ENCODE peak calls at places on chromosomes 3 and 15, in four cellular contexts. J, H, C and S are unnamed samples.

GRCh38 chr3:194577985-194578905 is 55.0 kb downstream of the TMEM44 start:
- DNase-seq in J (peak), H (peak), C (no peak), S (peak)

GRCh38 chr3:26596325-26596724 is 26.2 kb upstream of the LRRC3B start:
- DNase-seq in J (no peak), H (no peak), C (no peak), S (no peak)

GRCh38 chr15:45481151-45481550 is 41.4 kb downstream of the SLC30A4 start:
- DNase-seq in J (no peak), H (no peak), C (no peak), S (no peak)

GRCh38 chr3:37995652-37996641 is 5.4 kb downstream of the VILL start:
- DNase-seq in J (no peak), H (no peak), C (no peak), S (no peak)

GRCh38 chr3:15264486-15264885 is 58.4 kb downstream of the CAPN7 start:
- DNase-seq in J (no peak), H (no peak), C (no peak), S (no peak)

GRCh38 chr3:72890166-72890925 is 2.5 kb downstream of the GXYLT2 start:
- DNase-seq in J (no peak), H (no peak), C (no peak), S (no peak)

GRCh38 chr15:40106203-40107161 is 2.2 kb downstream of the BMF start:
- DNase-seq in J (no peak), H (no peak), C (no peak), S (peak)

GRCh38 chr3:141552440-141552991 is 65.7 kb downstream of the RASA2 start:
- DNase-seq in J (no peak), H (no peak), C (no peak), S (no peak)

GRCh38 chr3:36653095-36653494 is 111.3 kb downstream of the DCLK3 start:
- DNase-seq in J (no peak), H (no peak), C (no peak), S (peak)